ENCODE peak calls at places on chromosomes 7 and 10, in ten cellular contexts. V is ovary, J is OCI-LY7, C is uterus, K is stomach, H is A549, F is tibial artery, X is GM23248, R is kidney, O is HepG2. E is an unnamed sample. For H3K9me3, the result is how much of the 10 kb centered on the place peaks cover.

GRCh38 chr7:141203177-141203576 is 129.3 kb downstream of the TMEM178B start:
- DNase-seq in V (no peak), J (no peak), C (no peak), K (no peak), H (no peak), F (no peak), X (no peak), R (no peak), O (no peak), E (no peak)

GRCh38 chr7:130721486-130722277 is 12.3 kb downstream of the KLF14 start:
- DNase-seq in V (peak), J (no peak), C (peak), K (peak), H (peak), F (peak), X (peak), R (peak), O (peak), E (no peak)

GRCh38 chr10:34280599-34281374 is 534.3 kb downstream of the PARD3 start:
- DNase-seq in V (peak), J (no peak), C (peak), K (no peak), H (peak), F (peak), X (peak), R (no peak), O (peak), E (no peak)

GRCh38 chr10:17507538-17507937 is 53.1 kb upstream of the ST8SIA6 start:
- DNase-seq in V (no peak), J (no peak), C (no peak), K (no peak), H (no peak), F (no peak), X (no peak), R (no peak), O (no peak), E (no peak)

GRCh38 chr7:98254951-98255610 is 3.0 kb upstream of the TECPR1 start:
- DNase-seq in V (no peak), J (no peak), C (no peak), K (no peak), H (no peak), F (no peak), X (no peak), R (no peak), O (no peak), E (no peak)

GRCh38 chr7:7970113-7970619 is 1.6 kb downstream of the GLCCI1 start:
- DNase-seq in V (no peak), J (peak), C (no peak), K (no peak), H (no peak), F (no peak), X (peak), R (no peak), O (no peak), E (no peak)

GRCh38 chr10:68086011-68086410 is 10.9 kb upstream of the HERC4 start:
- DNase-seq in V (no peak), J (no peak), C (no peak), K (no peak), H (no peak), F (no peak), X (peak), R (no peak), O (no peak), E (no peak)

GRCh38 chr10:93816123-93816747 is 58.5 kb downstream of the LGI1 start:
- DNase-seq in V (peak), J (peak), C (peak), K (peak), H (peak), F (peak), X (peak), R (peak), O (peak), E (no peak)

GRCh38 chr10:111766464-111766863 is 417.1 kb downstream of the GPAM start:
- DNase-seq in V (no peak), J (no peak), C (no peak), K (no peak), H (no peak), F (no peak), X (no peak), R (no peak), O (no peak), E (no peak)

GRCh38 chr10:104333037-104333727 is 5.1 kb downstream of the ITPRIP start:
- DNase-seq in V (no peak), J (peak), C (no peak), K (peak), H (no peak), F (peak), X (no peak), R (no peak), O (no peak), E (no peak)

GRCh38 chr10:62652564-62652963 is 152.0 kb upstream of the ADO start:
- DNase-seq in V (no peak), J (peak), C (no peak), K (no peak), H (no peak), F (no peak), X (no peak), R (no peak), O (no peak), E (no peak)

GRCh38 chr10:53140516-53140915 is 367.9 kb upstream of the MBL2 start:
- DNase-seq in V (no peak), J (no peak), C (no peak), K (no peak), H (no peak), F (no peak), X (peak), R (no peak), O (no peak), E (no peak)

GRCh38 chr10:29591416-29591968 is 43.3 kb downstream of the SVIL start:
- DNase-seq in V (no peak), J (no peak), C (no peak), K (no peak), H (no peak), F (no peak), X (no peak), R (no peak), O (no peak), E (no peak)

GRCh38 chr10:12768156-12768731 is 233.3 kb downstream of the CCDC3 start:
- DNase-seq in V (no peak), J (no peak), C (no peak), K (no peak), H (no peak), F (no peak), X (peak), R (no peak), O (no peak), E (no peak)

GRCh38 chr7:101594790-101595189 is 34.3 kb downstream of the MYL10 start:
- DNase-seq in V (no peak), J (no peak), C (no peak), K (no peak), H (no peak), F (no peak), X (no peak), R (no peak), O (no peak), E (no peak)

GRCh38 chr10:84537447-84537931 is 209.1 kb downstream of the CCSER2 start:
- DNase-seq in V (peak), J (peak), C (peak), K (peak), H (peak), F (no peak), X (peak), R (no peak), O (peak), E (no peak)

GRCh38 chr10:109474817-109475216 is 448.5 kb downstream of the XPNPEP1 start:
- DNase-seq in V (no peak), J (no peak), C (no peak), K (no peak), H (no peak), F (no peak), X (no peak), R (no peak), O (no peak), E (no peak)

GRCh38 chr10:70657036-70657435 is 15.3 kb upstream of the ADAMTS14 start:
- DNase-seq in V (no peak), J (no peak), C (no peak), K (peak), H (no peak), F (no peak), X (peak), R (no peak), O (no peak), E (no peak)

GRCh38 chr10:25761937-25762336 is 172.1 kb upstream of the MYO3A start:
- DNase-seq in V (no peak), J (no peak), C (no peak), K (no peak), H (no peak), F (no peak), X (no peak), R (no peak), O (no peak), E (peak)

GRCh38 chr10:35835545-35835944 is 193.4 kb upstream of the FZD8 start:
- DNase-seq in V (no peak), J (no peak), C (no peak), K (no peak), H (no peak), F (no peak), X (no peak), R (no peak), O (no peak), E (no peak)

GRCh38 chr7:43700059-43700501 is 29.2 kb downstream of the COA1 start:
- DNase-seq in V (no peak), J (peak), C (no peak), K (no peak), H (peak), F (no peak), X (peak), R (no peak), O (peak), E (no peak)

GRCh38 chr10:18313146-18313542 is 172.9 kb downstream of the CACNB2 start:
- DNase-seq in V (no peak), J (no peak), C (no peak), K (no peak), H (no peak), F (no peak), X (no peak), R (no peak), O (no peak), E (no peak)

GRCh38 chr7:27840314-27840713 is 100.4 kb downstream of the TAX1BP1 start:
- DNase-seq in V (no peak), J (no peak), C (no peak), K (no peak), H (no peak), F (no peak), X (no peak), R (no peak), O (no peak), E (no peak)

GRCh38 chr10:73991846-73992245 is 6.1 kb upstream of the VCL start:
- DNase-seq in V (no peak), J (peak), C (no peak), K (peak), H (no peak), F (no peak), X (no peak), R (no peak), O (no peak), E (no peak)

GRCh38 chr7:108449577-108449920 is 6.7 kb downstream of the NRCAM start:
- DNase-seq in V (no peak), J (no peak), C (no peak), K (no peak), H (no peak), F (no peak), X (no peak), R (no peak), O (no peak), E (no peak)

DNA sequence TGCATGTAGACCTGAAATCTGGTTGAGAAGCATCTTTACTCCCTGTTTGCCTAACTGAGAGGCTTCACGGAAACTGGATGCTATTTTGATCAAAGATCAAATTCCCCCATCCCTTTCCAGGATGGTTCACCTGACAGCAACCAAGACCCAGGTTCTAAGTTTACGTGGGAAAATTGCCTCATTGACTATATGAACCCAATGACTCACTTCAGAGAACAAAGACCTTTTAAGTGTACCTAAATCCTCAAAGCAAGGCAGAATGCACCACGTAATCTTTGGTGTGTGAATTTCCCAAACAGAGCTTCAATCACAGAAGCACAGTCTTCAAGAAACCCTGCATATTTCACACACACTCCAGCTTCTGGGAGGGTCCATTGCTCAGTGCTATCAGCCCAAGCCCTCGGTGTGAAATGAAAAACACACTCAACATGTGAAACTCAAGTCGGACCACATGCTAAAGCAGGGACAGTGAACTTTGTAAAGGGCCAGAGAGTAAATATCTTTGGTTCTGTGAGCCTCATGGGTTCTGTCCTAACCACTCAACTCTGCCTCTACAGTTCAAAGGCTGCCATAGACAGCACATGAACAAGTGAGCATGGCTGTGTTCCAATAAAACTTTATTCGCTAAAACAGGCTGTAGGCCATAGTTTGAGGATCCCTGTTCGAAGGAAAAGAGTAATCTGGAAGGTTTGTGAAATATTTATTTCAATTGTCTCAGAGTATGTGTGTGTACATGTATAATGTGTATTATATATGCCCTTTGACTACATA is 275.6 kb upstream of the FOXK1 start:
- DNase-seq in V (no peak), J (peak), C (no peak), K (no peak), H (no peak), F (no peak), X (no peak), R (no peak), O (peak), E (peak)
- H3K9me3 ChIP-seq in V (under half), J (under half), C (under half), K (under half), H (under half), F (under half), X (under half), R (under half), O (under half), E (under half)

GRCh38 chr7:63104666-63105065 is 894.0 kb upstream of the ZNF722 start:
- DNase-seq in V (no peak), J (no peak), C (no peak), K (no peak), H (no peak), F (no peak), X (no peak), R (no peak), O (no peak), E (no peak)
- H3K9me3 ChIP-seq in V (under half), J (under half), C (under half), K (under half), H (under half), F (under half), X (under half), R (under half), O (half or more), E (under half)

DNA sequence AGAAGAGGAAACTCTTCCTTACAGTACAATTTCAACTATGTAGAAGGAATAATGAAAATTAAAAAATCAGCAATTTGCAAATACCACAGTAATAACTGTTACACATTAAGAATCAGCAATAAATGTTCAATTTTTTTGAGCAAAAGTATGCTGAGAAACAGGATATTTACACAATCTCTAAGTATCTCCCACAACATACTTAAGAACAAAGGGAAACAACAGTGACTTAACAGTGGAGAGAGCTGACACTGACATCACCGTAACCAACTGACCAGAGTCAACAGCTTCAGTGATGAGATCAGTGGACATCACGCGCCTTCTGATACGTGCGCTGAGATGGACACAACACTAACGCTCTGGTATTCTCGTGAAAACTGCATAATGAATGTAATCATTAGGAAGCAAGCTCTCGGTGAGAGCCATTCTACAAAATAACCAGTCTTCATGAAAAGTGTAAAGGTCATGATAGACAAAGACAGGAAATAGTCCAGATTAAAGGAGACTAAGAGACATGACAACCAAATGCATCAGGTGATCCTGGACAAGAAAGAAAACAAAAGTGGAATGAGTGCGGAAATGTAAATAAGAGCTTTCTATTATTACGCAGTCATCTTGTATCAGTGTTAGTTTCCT is 82.6 kb downstream of the PIP4K2A start:
- DNase-seq in V (no peak), J (no peak), C (no peak), K (no peak), H (no peak), F (no peak), X (no peak), R (no peak), O (peak), E (no peak)
- H3K9me3 ChIP-seq in V (under half), J (under half), C (under half), K (under half), H (under half), F (under half), X (under half), R (under half), O (under half), E (under half)

GRCh38 chr7:64992971-64993370 is 2.1 kb upstream of the ZNF117 start:
- DNase-seq in V (no peak), J (no peak), C (no peak), K (no peak), H (no peak), F (no peak), X (peak), R (no peak), O (no peak), E (no peak)
- H3K9me3 ChIP-seq in V (under half), J (under half), C (under half), K (under half), H (half or more), F (under half), X (under half), R (under half), O (half or more), E (under half)

E was measured in esophagus muscularis mucosa.